ENCODE peak calls at places on chromosome 3, in ten cellular contexts. I, Y, F, W, V, K, O, C, L and G are unnamed samples.

GRCh38 chr3:55884491-55885285 is 397.6 kb upstream of the WNT5A start:
- DNase-seq in I (no peak), Y (no peak), F (no peak), W (no peak), V (no peak), K (no peak), O (no peak), C (no peak), L (no peak), G (no peak)

GRCh38 chr3:150599611-150600297 is 3.4 kb upstream of the SELENOT start:
- DNase-seq in I (no peak), Y (no peak), F (no peak), W (peak; percentile 52), V (peak; percentile 78), K (no peak), O (no peak), C (no peak), L (no peak), G (no peak)

GRCh38 chr3:171306631-171307030 is 153.6 kb downstream of the TNIK start:
- DNase-seq in I (peak; percentile 77), Y (peak; percentile 69), F (peak; percentile 100), W (peak; percentile 97), V (peak; percentile 98), K (no peak), O (no peak), C (peak; percentile 40), L (peak; percentile 79), G (peak; percentile 89)

GRCh38 chr3:38133557-38134405 is 3.1 kb downstream of the ACAA1 start:
- DNase-seq in I (no peak), Y (no peak), F (no peak), W (no peak), V (no peak), K (no peak), O (no peak), C (no peak), L (peak; percentile 49), G (no peak)

GRCh38 chr3:176663819-176664218 is 533.5 kb downstream of the TBL1XR1 start:
- DNase-seq in I (no peak), Y (no peak), F (peak; percentile 63), W (peak; percentile 89), V (peak; percentile 79), K (no peak), O (no peak), C (no peak), L (no peak), G (peak; percentile 61)

GRCh38 chr3:195068045-195068444 is 202.9 kb downstream of the XXYLT1 start:
- DNase-seq in I (no peak), Y (no peak), F (no peak), W (peak; percentile 48), V (peak; percentile 79), K (no peak), O (no peak), C (no peak), L (no peak), G (no peak)

GRCh38 chr3:72655151-72655551 is 193.1 kb downstream of the SHQ1 start:
- DNase-seq in I (no peak), Y (no peak), F (peak; percentile 54), W (peak; percentile 33), V (peak; percentile 14), K (no peak), O (no peak), C (no peak), L (no peak), G (no peak)

GRCh38 chr3:107979538-107979937 is 111.3 kb downstream of the CD47 start:
- DNase-seq in I (no peak), Y (no peak), F (no peak), W (no peak), V (no peak), K (no peak), O (no peak), C (no peak), L (no peak), G (no peak)

GRCh38 chr3:124552224-124552623 is 178.0 kb upstream of the UMPS start:
- DNase-seq in I (no peak), Y (no peak), F (peak; percentile 12), W (peak; percentile 23), V (no peak), K (no peak), O (no peak), C (peak; percentile 81), L (no peak), G (no peak)

GRCh38 chr3:126523745-126524428 is at the start of gene CHST13:
- DNase-seq in I (no peak), Y (no peak), F (no peak), W (peak; percentile 36), V (peak; percentile 29), K (no peak), O (peak; percentile 92), C (peak; percentile 43), L (no peak), G (no peak)

GRCh38 chr3:30344288-30344687 is 262.1 kb upstream of the TGFBR2 start:
- DNase-seq in I (no peak), Y (no peak), F (no peak), W (no peak), V (no peak), K (no peak), O (no peak), C (no peak), L (no peak), G (no peak)

GRCh38 chr3:8996681-8997121 is 33.4 kb upstream of the RAD18 start:
- DNase-seq in I (peak; percentile 59), Y (peak; percentile 41), F (peak; percentile 9), W (peak; percentile 75), V (peak; percentile 68), K (no peak), O (no peak), C (peak; percentile 20), L (peak; percentile 67), G (peak; percentile 41)

GRCh38 chr3:176430244-176430893 is 766.9 kb downstream of the TBL1XR1 start:
- DNase-seq in I (no peak), Y (no peak), F (peak; percentile 56), W (peak; percentile 76), V (peak; percentile 68), K (no peak), O (no peak), C (no peak), L (no peak), G (peak; percentile 51)

DNA sequence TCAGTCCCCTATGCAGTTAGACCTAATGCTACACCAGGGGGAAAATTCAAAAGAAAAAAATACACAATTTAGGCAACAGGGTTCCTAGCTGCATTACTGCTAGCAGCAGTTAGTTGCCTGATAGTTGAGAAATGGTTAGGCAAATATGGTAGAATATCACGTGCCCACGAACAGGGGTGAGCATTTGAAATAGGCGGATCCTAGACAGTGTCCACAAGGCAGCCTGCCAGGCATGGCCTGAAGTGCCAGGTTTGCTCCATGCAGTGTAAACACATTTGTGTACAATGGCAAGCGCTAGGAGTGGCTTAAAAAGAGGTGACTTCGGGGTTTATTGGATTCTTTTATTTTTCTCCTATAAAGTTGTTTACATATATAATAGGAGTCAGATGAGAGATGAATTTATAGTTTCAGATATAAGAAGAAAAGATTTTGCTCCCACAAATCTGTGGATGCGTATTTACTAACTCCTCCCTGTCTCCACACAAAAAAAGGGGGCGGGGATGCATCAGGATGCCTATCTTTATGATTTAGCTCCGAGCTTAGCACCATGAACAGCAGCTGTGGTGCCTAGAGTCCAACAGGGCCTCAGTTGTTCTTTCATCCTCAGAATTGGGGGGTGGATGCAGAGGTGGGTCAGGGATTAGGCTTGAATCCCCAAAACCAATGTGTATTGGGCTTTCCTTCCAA is 3.9 kb upstream of the TGM4 start:
- DNase-seq in I (no peak), Y (no peak), F (no peak), W (no peak), V (no peak), K (no peak), O (peak; percentile 76), C (peak; percentile 47), L (no peak), G (no peak)
- H3K4me3 ChIP-seq in I (no peak overlapping the region), Y (no peak overlapping the region), F (no peak overlapping the region), W (no peak overlapping the region), V (no peak overlapping the region), K (no peak overlapping the region), O (no peak overlapping the region), C (no peak overlapping the region), L (no peak overlapping the region), G (no peak overlapping the region)

DNA sequence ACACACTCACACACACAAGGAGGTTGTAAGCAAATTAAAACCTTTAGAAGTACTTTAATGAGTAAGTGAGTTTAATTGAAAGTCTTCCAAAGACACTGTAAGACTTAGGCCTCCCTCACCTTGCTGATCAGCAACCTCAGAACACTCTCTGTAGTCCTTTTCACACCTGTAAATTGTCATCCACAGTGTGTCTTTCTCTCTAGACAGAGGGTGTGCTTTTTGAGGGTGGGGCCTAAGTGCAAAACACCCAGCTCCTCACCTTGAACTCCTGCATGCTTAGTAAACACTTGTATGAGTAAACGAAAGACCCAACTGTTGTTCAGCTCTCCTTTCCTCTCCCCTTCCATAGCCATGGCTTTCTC is 183.2 kb upstream of the IL12A start:
- DNase-seq in I (no peak), Y (no peak), F (no peak), W (no peak), V (no peak), K (no peak), O (no peak), C (no peak), L (no peak), G (no peak)
- TF ChIP-seq CTCF in I (no peak), Y (no peak), F (no peak), W (no peak), V (no peak), K (no peak), O (no peak), C (no peak), L (no peak), G (no peak)

GRCh38 chr3:131216340-131216739 is 165.2 kb upstream of the NUDT16 start:
- DNase-seq in I (no peak), Y (no peak), F (no peak), W (peak; percentile 43), V (peak; percentile 28), K (no peak), O (no peak), C (no peak), L (no peak), G (no peak)

GRCh38 chr3:131221731-131222130 is 159.8 kb upstream of the NUDT16 start:
- DNase-seq in I (no peak), Y (no peak), F (peak; percentile 57), W (peak; percentile 88), V (peak; percentile 88), K (no peak), O (no peak), C (no peak), L (no peak), G (peak; percentile 88)

GRCh38 chr3:131217296-131217741 is 164.3 kb upstream of the NUDT16 start:
- DNase-seq in I (no peak), Y (no peak), F (no peak), W (peak; percentile 75), V (peak; percentile 44), K (no peak), O (no peak), C (no peak), L (no peak), G (no peak)

GRCh38 chr3:131218196-131218595 is 163.4 kb upstream of the NUDT16 start:
- DNase-seq in I (no peak), Y (no peak), F (peak; percentile 93), W (peak; percentile 94), V (peak; percentile 64), K (no peak), O (no peak), C (no peak), L (no peak), G (no peak)

GRCh38 chr3:131216801-131217200 is 164.8 kb upstream of the NUDT16 start:
- DNase-seq in I (no peak), Y (peak; percentile 32), F (peak; percentile 80), W (peak; percentile 81), V (peak; percentile 86), K (no peak), O (no peak), C (no peak), L (no peak), G (no peak)
- H3K4me3 ChIP-seq in I (no peak overlapping the region), Y (no peak overlapping the region), F (no peak overlapping the region), W (no peak overlapping the region), V (no peak overlapping the region), K (no peak overlapping the region), O (no peak overlapping the region), C (no peak overlapping the region), L (no peak overlapping the region), G (no peak overlapping the region)

GRCh38 chr3:196632033-196632751 is 7.3 kb upstream of the NRROS start:
- DNase-seq in I (peak; percentile 86), Y (peak; percentile 82), F (no peak), W (peak; percentile 65), V (peak; percentile 51), K (peak; percentile 57), O (peak; percentile 98), C (peak; percentile 79), L (no peak), G (no peak)
- TF ChIP-seq CTCF in I (peak; percentile 52), Y (no peak), F (no peak), W (peak; percentile 20), V (no peak), K (peak; percentile 15), O (no peak), C (no peak), L (no peak), G (peak; percentile 33)